ENCODE peak calls at places on chromosomes 11 and 22, in four cellular contexts. A, L, J and M are unnamed samples.

GRCh38 chr22:22362939-22363338 is 118.4 kb downstream of the VPREB1 start:
- DNase-seq in A (no peak), L (no peak), J (no peak), M (no peak)

GRCh38 chr11:115170133-115170815 is 333.9 kb downstream of the CADM1 start:
- DNase-seq in A (peak), L (peak), J (no peak), M (peak)

GRCh38 chr11:113106507-113106906 is 145.3 kb downstream of the NCAM1 start:
- DNase-seq in A (no peak), L (no peak), J (no peak), M (no peak)

GRCh38 chr11:68275721-68276488 is 4.1 kb upstream of the C11orf24 start:
- DNase-seq in A (peak), L (peak), J (no peak), M (no peak)

GRCh38 chr11:78060533-78060932 is 3.1 kb upstream of the THRSP start:
- DNase-seq in A (no peak), L (no peak), J (no peak), M (no peak)

GRCh38 chr22:19568337-19569311 is 44.4 kb upstream of the CLDN5 start:
- DNase-seq in A (peak), L (no peak), J (no peak), M (peak)

GRCh38 chr11:102187416-102188125 is 77.3 kb downstream of the YAP1 start:
- DNase-seq in A (no peak), L (peak), J (no peak), M (no peak)

GRCh38 chr11:125110996-125111340 is 458 bp downstream of the TMEM218 start:
- DNase-seq in A (peak), L (peak), J (no peak), M (no peak)

GRCh38 chr11:102882389-102883024 is 7.7 kb upstream of the MMP12 start:
- DNase-seq in A (no peak), L (no peak), J (peak), M (no peak)

GRCh38 chr11:63838150-63838681 is 694 bp upstream of the MARK2 start:
- DNase-seq in A (no peak), L (no peak), J (peak), M (no peak)

GRCh38 chr22:39362271-39362670 is 12.5 kb downstream of the SYNGR1 start:
- DNase-seq in A (no peak), L (no peak), J (no peak), M (peak)

GRCh38 chr11:9001736-9002135 is 2.1 kb downstream of the NRIP3 start:
- DNase-seq in A (no peak), L (no peak), J (no peak), M (peak)

GRCh38 chr11:9004310-9004945 is 627 bp upstream of the NRIP3 start:
- DNase-seq in A (no peak), L (no peak), J (no peak), M (peak)

GRCh38 chr11:9005087-9005486 is 1.3 kb upstream of the NRIP3 start:
- DNase-seq in A (no peak), L (no peak), J (no peak), M (no peak)

GRCh38 chr11:9003573-9004309 is at the start of gene NRIP3:
- DNase-seq in A (peak), L (no peak), J (no peak), M (peak)

GRCh38 chr11:9002920-9003572 is 755 bp downstream of the NRIP3 start:
- DNase-seq in A (no peak), L (no peak), J (no peak), M (peak)
- TF ChIP-seq ESRRA in A (no peak), L (no peak), J (no peak), M (no peak)

GRCh38 chr11:32562839-32563599 is 20.6 kb upstream of the EIF3M start:
- DNase-seq in A (no peak), L (no peak), J (no peak), M (no peak)
- TF ChIP-seq CEBPB in A (no peak), L (no peak), J (no peak), M (no peak)

DNA sequence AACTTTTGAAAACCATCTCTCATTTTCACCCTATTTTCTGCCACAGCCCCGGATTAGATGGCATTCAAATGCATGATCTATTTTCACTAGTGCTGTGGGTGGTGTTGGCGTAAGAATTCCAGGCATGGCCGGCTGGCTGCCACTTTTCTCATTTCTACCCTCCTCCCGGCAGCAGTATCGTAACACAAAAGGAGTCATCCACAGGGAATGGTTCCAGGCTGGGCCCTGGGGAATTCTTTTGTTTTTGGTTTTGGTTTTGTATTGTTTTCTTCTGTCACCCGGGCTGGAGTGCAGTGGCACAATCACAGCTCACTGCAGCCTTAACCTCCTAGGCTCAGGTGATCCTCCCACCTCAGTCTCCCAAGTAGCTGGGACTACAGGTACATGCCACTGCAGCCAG is 13.8 kb downstream of the JAML start:
- DNase-seq in A (no peak), L (no peak), J (no peak), M (no peak)
- TF ChIP-seq ESRRA in A (no peak), L (no peak), J (no peak), M (no peak)

GRCh38 chr11:92920295-92920694 is 49.2 kb upstream of the MTNR1B start:
- DNase-seq in A (no peak), L (no peak), J (no peak), M (no peak)
- TF ChIP-seq CEBPB in A (no peak), L (no peak), J (no peak), M (no peak)

DNA sequence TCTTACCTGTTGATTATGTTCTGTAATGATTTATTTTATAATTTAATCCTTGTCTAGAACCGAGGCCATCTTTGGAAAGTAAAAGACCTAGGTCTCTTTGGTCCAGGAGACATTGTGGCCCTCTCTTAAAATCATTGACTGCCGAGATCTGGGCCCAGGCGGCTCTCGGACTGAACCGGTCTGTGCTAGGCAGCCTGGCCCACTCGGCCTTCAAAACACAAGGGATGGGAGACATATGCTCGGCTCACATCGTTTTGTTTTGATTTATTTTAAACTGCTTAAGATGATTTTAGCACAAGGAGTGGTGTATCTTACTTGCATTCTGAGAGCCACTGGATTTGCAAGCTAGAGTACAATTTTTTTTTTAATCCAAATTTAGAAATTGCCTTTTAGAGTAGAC is 80.2 kb upstream of the WNT7B start:
- DNase-seq in A (no peak), L (no peak), J (no peak), M (no peak)
- TF ChIP-seq ESRRA in A (no peak), L (no peak), J (no peak), M (no peak)